ENCODE peak calls at places on chromosome 17, in six cellular contexts. H is NCI-H1417, C is hepatic stellate cell, O is left ventricle myocardium superior, S is ascending aorta, Q is IMR-90. Y is an unnamed sample.

GRCh38 chr17:81294512-81295030 is 536 bp downstream of the SLC38A10 start:
- DNase-seq in H (no peak), C (peak), O (peak), S (no peak), Q (peak), Y (no peak)

GRCh38 chr17:48954300-48954755 is 9.7 kb upstream of the SNF8 start:
- DNase-seq in H (no peak), C (no peak), O (no peak), S (no peak), Q (peak), Y (no peak)

GRCh38 chr17:3641014-3641413 is 4.5 kb downstream of the CTNS start:
- DNase-seq in H (no peak), C (no peak), O (no peak), S (no peak), Q (no peak), Y (no peak)

GRCh38 chr17:51120357-51120738 is 320 bp downstream of the SPAG9 start:
- DNase-seq in H (peak), C (peak), O (no peak), S (no peak), Q (peak), Y (peak)

GRCh38 chr17:36675786-36676185 is 74.4 kb downstream of the MRM1 start:
- DNase-seq in H (no peak), C (no peak), O (no peak), S (no peak), Q (no peak), Y (no peak)

GRCh38 chr17:72119280-72119962 is 1.4 kb upstream of the SOX9 start:
- DNase-seq in H (no peak), C (no peak), O (no peak), S (no peak), Q (no peak), Y (no peak)

GRCh38 chr17:65438173-65438572 is 123.3 kb downstream of the AXIN2 start:
- DNase-seq in H (no peak), C (no peak), O (no peak), S (no peak), Q (no peak), Y (no peak)

GRCh38 chr17:46853896-46854444 is 2.6 kb downstream of the WNT9B start:
- DNase-seq in H (no peak), C (no peak), O (no peak), S (no peak), Q (peak), Y (no peak)

GRCh38 chr17:66663041-66663494 is 171.8 kb upstream of the CACNG5 start:
- DNase-seq in H (no peak), C (no peak), O (no peak), S (no peak), Q (no peak), Y (no peak)

GRCh38 chr17:35254107-35254802 is 11.4 kb downstream of the SLFN5 start:
- DNase-seq in H (no peak), C (peak), O (no peak), S (peak), Q (peak), Y (no peak)

GRCh38 chr17:77606146-77606864 is 352.2 kb upstream of the TNRC6C start:
- DNase-seq in H (no peak), C (no peak), O (no peak), S (no peak), Q (no peak), Y (no peak)

GRCh38 chr17:7842950-7843535 is 9.0 kb downstream of the KDM6B start:
- DNase-seq in H (no peak), C (no peak), O (peak), S (peak), Q (peak), Y (no peak)

GRCh38 chr17:17495448-17496188 is 577 bp downstream of the RASD1 start:
- DNase-seq in H (peak), C (no peak), O (peak), S (no peak), Q (peak), Y (no peak)

GRCh38 chr17:61833536-61834203 is 29.7 kb downstream of the BRIP1 start:
- DNase-seq in H (no peak), C (peak), O (no peak), S (no peak), Q (peak), Y (no peak)

GRCh38 chr17:82926716-82927115 is 86.9 kb upstream of the ZNF750 start:
- DNase-seq in H (no peak), C (no peak), O (no peak), S (no peak), Q (no peak), Y (no peak)

GRCh38 chr17:66661411-66661843 is 173.5 kb upstream of the CACNG5 start:
- DNase-seq in H (no peak), C (no peak), O (no peak), S (no peak), Q (peak), Y (no peak)

GRCh38 chr17:55437165-55437605 is 15.6 kb upstream of the MMD start:
- DNase-seq in H (no peak), C (no peak), O (no peak), S (no peak), Q (no peak), Y (no peak)

GRCh38 chr17:10993126-10993525 is 155.2 kb upstream of the PIRT start:
- DNase-seq in H (no peak), C (no peak), O (no peak), S (no peak), Q (no peak), Y (no peak)

GRCh38 chr17:80112471-80113032 is 11.2 kb downstream of the GAA start:
- DNase-seq in H (no peak), C (no peak), O (peak), S (no peak), Q (no peak), Y (no peak)

GRCh38 chr17:13346996-13347762 is 254.6 kb downstream of the HS3ST3A1 start:
- DNase-seq in H (no peak), C (peak), O (no peak), S (no peak), Q (peak), Y (no peak)